ENCODE peak calls at places on chromosome 6, in ten cellular contexts. P is endodermal cell, V is GM12865, C is neural progenitor cell, I is bronchial epithelial cell, X is testis, N is lung, U is fibroblast of lung, H is cardiac fibroblast, E is tibial artery. F is an unnamed sample.
A peak's percentile ranks its signal among the peaks of the same experiment; 100 is the strongest.

GRCh38 chr6:104908031-104908430 is 48.3 kb upstream of the HACE1 start:
- DNase-seq in P (no peak), V (no peak), C (no peak), I (peak; percentile 82), X (no peak), N (no peak), U (no peak), H (peak; percentile 7), E (no peak), F (no peak)

GRCh38 chr6:33840064-33840926 is 36.5 kb upstream of the MLN start:
- DNase-seq in P (no peak), V (peak; percentile 82), C (no peak), I (peak; percentile 98), X (no peak), N (no peak), U (peak; percentile 95), H (peak; percentile 98), E (peak; percentile 32), F (no peak)

GRCh38 chr6:144659202-144659731 is 374.1 kb downstream of the UTRN start:
- DNase-seq in P (peak; percentile 75), V (peak; percentile 45), C (peak; percentile 85), I (no peak), X (peak; percentile 65), N (no peak), U (peak; percentile 44), H (peak; percentile 63), E (no peak), F (no peak)

GRCh38 chr6:18034798-18035202 is 47.4 kb upstream of the KIF13A start:
- DNase-seq in P (no peak), V (no peak), C (no peak), I (no peak), X (no peak), N (no peak), U (no peak), H (peak; percentile 38), E (no peak), F (no peak)

GRCh38 chr6:15464211-15464725 is 198.6 kb downstream of the DTNBP1 start:
- DNase-seq in P (peak; percentile 83), V (peak; percentile 66), C (peak; percentile 55), I (no peak), X (peak; percentile 38), N (no peak), U (no peak), H (peak; percentile 27), E (no peak), F (no peak)

GRCh38 chr6:43990275-43990626 is 137.0 kb downstream of the MRPL14 start:
- DNase-seq in P (no peak), V (no peak), C (no peak), I (no peak), X (no peak), N (no peak), U (peak; percentile 56), H (no peak), E (no peak), F (no peak)

GRCh38 chr6:169188051-169188863 is 65.4 kb downstream of the THBS2 start:
- DNase-seq in P (peak; percentile 39), V (peak; percentile 26), C (no peak), I (peak; percentile 10), X (no peak), N (no peak), U (peak; percentile 99), H (peak; percentile 98), E (no peak), F (no peak)

GRCh38 chr6:45663181-45664180 is 285.7 kb upstream of the SUPT3H start:
- DNase-seq in P (peak; percentile 87), V (no peak), C (peak; percentile 73), I (no peak), X (peak; percentile 40), N (no peak), U (peak; percentile 48), H (peak; percentile 51), E (peak; percentile 47), F (no peak)

GRCh38 chr6:165049362-165049761 is 260.0 kb downstream of the C6orf118 start:
- DNase-seq in P (peak; percentile 93), V (peak; percentile 52), C (peak; percentile 78), I (peak; percentile 3), X (peak; percentile 93), N (no peak), U (peak; percentile 25), H (peak; percentile 26), E (no peak), F (peak; percentile 52)

GRCh38 chr6:16769986-16770376 is 8.7 kb upstream of the ATXN1 start:
- DNase-seq in P (no peak), V (no peak), C (no peak), I (no peak), X (no peak), N (no peak), U (peak; percentile 95), H (peak; percentile 82), E (no peak), F (no peak)

GRCh38 chr6:146028835-146029572 is at the start of gene GRM1:
- DNase-seq in P (no peak), V (no peak), C (peak; percentile 21), I (no peak), X (no peak), N (no peak), U (no peak), H (no peak), E (no peak), F (no peak)
- H3K4me3 ChIP-seq in P (peak within 1 kb of the TSS; percentile 90), V (no peak within 1 kb of the TSS), C (peak within 1 kb of the TSS; percentile 56), I (no peak within 1 kb of the TSS), X (no peak within 1 kb of the TSS), N (no peak within 1 kb of the TSS), U (no peak within 1 kb of the TSS), H (no peak within 1 kb of the TSS), E (no peak within 1 kb of the TSS), F (no peak within 1 kb of the TSS)

GRCh38 chr6:26246553-26246952 is 118.4 kb upstream of the BTN3A2 start:
- DNase-seq in P (no peak), V (no peak), C (no peak), I (no peak), X (no peak), N (no peak), U (no peak), H (no peak), E (no peak), F (no peak)

GRCh38 chr6:26251354-26252081 is 113.5 kb upstream of the BTN3A2 start:
- DNase-seq in P (peak; percentile 94), V (peak; percentile 97), C (peak; percentile 89), I (peak; percentile 91), X (peak; percentile 76), N (no peak), U (peak; percentile 94), H (peak; percentile 92), E (no peak), F (no peak)

GRCh38 chr6:26250806-26251075 is 114.3 kb upstream of the BTN3A2 start:
- DNase-seq in P (no peak), V (no peak), C (peak; percentile 59), I (no peak), X (peak; percentile 49), N (no peak), U (no peak), H (no peak), E (no peak), F (no peak)

GRCh38 chr6:26249709-26249958 is 115.4 kb upstream of the BTN3A2 start:
- DNase-seq in P (no peak), V (peak; percentile 92), C (no peak), I (no peak), X (no peak), N (no peak), U (no peak), H (no peak), E (no peak), F (no peak)

GRCh38 chr6:26249959-26250805 is 114.8 kb upstream of the BTN3A2 start:
- DNase-seq in P (peak; percentile 90), V (peak; percentile 95), C (peak; percentile 93), I (peak; percentile 82), X (peak; percentile 78), N (no peak), U (peak; percentile 84), H (peak; percentile 83), E (no peak), F (no peak)
- TF ChIP-seq CTCF in P (peak; percentile 51), V (peak; percentile 53), C (peak; percentile 37), I (peak; percentile 77), X (no peak), N (no peak), U (peak; percentile 35), H (peak; percentile 36), E (no peak), F (no peak)

GRCh38 chr6:167154291-167154690 is 3.5 kb downstream of the GPR31 start:
- DNase-seq in P (no peak), V (no peak), C (no peak), I (no peak), X (no peak), N (no peak), U (no peak), H (no peak), E (no peak), F (no peak)
- H3K4me3 ChIP-seq in P (no peak overlapping the region), V (no peak overlapping the region), C (no peak overlapping the region), I (no peak overlapping the region), X (no peak overlapping the region), N (no peak overlapping the region), U (no peak overlapping the region), H (no peak overlapping the region), E (no peak overlapping the region), F (no peak overlapping the region)

GRCh38 chr6:25944655-25945054 is 14.2 kb upstream of the SLC17A2 start:
- DNase-seq in P (no peak), V (no peak), C (no peak), I (no peak), X (no peak), N (no peak), U (no peak), H (no peak), E (no peak), F (no peak)

GRCh38 chr6:25943887-25944286 is 13.4 kb upstream of the SLC17A2 start:
- DNase-seq in P (no peak), V (no peak), C (no peak), I (no peak), X (no peak), N (no peak), U (no peak), H (no peak), E (no peak), F (no peak)

GRCh38 chr6:25945175-25945574 is 14.7 kb upstream of the SLC17A2 start:
- DNase-seq in P (no peak), V (peak; percentile 84), C (no peak), I (no peak), X (no peak), N (no peak), U (no peak), H (no peak), E (no peak), F (no peak)

GRCh38 chr6:25939593-25939992 is 9.1 kb upstream of the SLC17A2 start:
- DNase-seq in P (no peak), V (no peak), C (no peak), I (peak; percentile 27), X (no peak), N (no peak), U (no peak), H (no peak), E (no peak), F (no peak)

DNA sequence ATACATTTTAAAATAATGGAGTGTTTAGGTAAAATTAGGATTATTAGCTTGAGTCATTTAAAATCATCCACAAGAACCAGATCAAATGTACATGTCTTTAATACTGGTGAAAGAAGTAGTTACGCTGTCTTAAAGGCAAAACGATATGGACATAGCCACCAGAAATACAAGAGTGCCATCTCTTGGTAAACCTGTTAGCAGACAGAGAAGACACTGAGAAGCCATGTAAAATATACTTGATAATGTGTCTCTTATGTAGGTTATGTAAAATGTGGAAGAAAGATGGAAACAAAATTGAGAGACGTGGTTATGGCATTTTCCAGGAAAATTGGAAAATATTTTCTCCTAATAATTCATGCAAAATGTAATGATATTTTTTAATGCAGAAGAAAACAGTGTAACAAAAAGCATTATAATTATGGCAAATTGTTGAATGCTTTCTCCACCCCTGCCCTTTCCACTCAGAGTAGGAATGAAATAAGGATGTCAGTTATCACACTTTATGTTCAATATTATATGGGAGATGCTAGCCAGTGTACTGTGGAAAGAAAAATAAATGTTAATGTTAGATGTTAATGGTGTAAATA is 12.2 kb upstream of the SLC17A2 start:
- DNase-seq in P (no peak), V (peak; percentile 60), C (peak; percentile 21), I (peak; percentile 57), X (no peak), N (no peak), U (peak; percentile 12), H (peak; percentile 73), E (no peak), F (no peak)
- TF ChIP-seq CTCF in P (peak; percentile 76), V (peak; percentile 51), C (peak; percentile 60), I (peak; percentile 45), X (no peak), N (peak; percentile 9), U (peak; percentile 49), H (peak; percentile 48), E (peak; percentile 31), F (peak; percentile 83)